ENCODE peak calls at places on chromosomes 16 and 17, in seven cellular contexts. J is spleen, E is transverse colon, L is body of pancreas, K is ovary, H is Peyer's patch, M is heart left ventricle. A is an unnamed sample.

GRCh38 chr16:30950516-30951073 is 1.7 kb downstream of the ORAI3 start:
- DNase-seq in J (no peak), E (no peak), L (no peak), K (no peak), H (no peak), M (no peak), A (no peak)

GRCh38 chr17:37483311-37484039 is 6.2 kb upstream of the DUSP14 start:
- DNase-seq in J (no peak), E (peak), L (no peak), K (no peak), H (no peak), M (peak), A (no peak)

GRCh38 chr17:47980516-47980915 is 9.6 kb downstream of the CDK5RAP3 start:
- DNase-seq in J (no peak), E (no peak), L (no peak), K (no peak), H (no peak), M (no peak), A (no peak)

GRCh38 chr16:67857547-67858233 is 10.2 kb upstream of the CENPT start:
- DNase-seq in J (no peak), E (peak), L (peak), K (no peak), H (peak), M (peak), A (no peak)

GRCh38 chr16:82783933-82784566 is 157.3 kb downstream of the CDH13 start:
- DNase-seq in J (no peak), E (peak), L (no peak), K (no peak), H (no peak), M (no peak), A (no peak)

GRCh38 chr17:50914510-50914849 is 48.3 kb upstream of the TOB1 start:
- DNase-seq in J (no peak), E (no peak), L (no peak), K (no peak), H (no peak), M (no peak), A (no peak)

GRCh38 chr16:88380619-88381018 is 2.1 kb upstream of the ZNF469 start:
- DNase-seq in J (no peak), E (no peak), L (no peak), K (peak), H (no peak), M (peak), A (no peak)

GRCh38 chr16:82011199-82011641 is at the start of gene SDR42E1:
- DNase-seq in J (peak), E (peak), L (peak), K (no peak), H (peak), M (no peak), A (peak)

GRCh38 chr16:88561485-88562369 is 8.5 kb upstream of the ZC3H18 start:
- DNase-seq in J (no peak), E (peak), L (peak), K (peak), H (peak), M (peak), A (no peak)

GRCh38 chr17:6713130-6713917 is at the start of gene SLC13A5:
- DNase-seq in J (no peak), E (no peak), L (peak), K (peak), H (no peak), M (no peak), A (no peak)

GRCh38 chr17:79188048-79188447 is 113.4 kb downstream of the ENGASE start:
- DNase-seq in J (no peak), E (no peak), L (peak), K (no peak), H (no peak), M (no peak), A (peak)

GRCh38 chr16:49427771-49428170 is 54.2 kb downstream of the C16orf78 start:
- DNase-seq in J (no peak), E (no peak), L (no peak), K (no peak), H (no peak), M (no peak), A (no peak)

GRCh38 chr17:45127583-45128300 is 4.6 kb downstream of the PLCD3 start:
- DNase-seq in J (no peak), E (peak), L (peak), K (peak), H (peak), M (peak), A (no peak)

GRCh38 chr17:17810374-17811248 is 26.2 kb downstream of the SREBF1 start:
- DNase-seq in J (no peak), E (no peak), L (no peak), K (peak), H (no peak), M (no peak), A (no peak)

GRCh38 chr16:76976756-76977155 is 214.2 kb upstream of the MON1B start:
- DNase-seq in J (no peak), E (no peak), L (no peak), K (no peak), H (no peak), M (no peak), A (no peak)

GRCh38 chr17:77330602-77331081 is 189.9 kb downstream of the SEC14L1 start:
- DNase-seq in J (peak), E (no peak), L (no peak), K (no peak), H (peak), M (no peak), A (no peak)

GRCh38 chr17:7263071-7263800 is 958 bp upstream of the CLDN7 start:
- DNase-seq in J (no peak), E (peak), L (peak), K (no peak), H (peak), M (peak), A (no peak)

GRCh38 chr17:79349506-79350400 is 261.1 kb downstream of the RBFOX3 start:
- DNase-seq in J (no peak), E (no peak), L (no peak), K (no peak), H (no peak), M (no peak), A (no peak)

GRCh38 chr16:77918792-77919707 is 103.3 kb upstream of the CLEC3A start:
- DNase-seq in J (no peak), E (no peak), L (peak), K (no peak), H (no peak), M (no peak), A (no peak)

GRCh38 chr17:18140648-18141047 is 32.1 kb downstream of the MYO15A start:
- DNase-seq in J (no peak), E (no peak), L (no peak), K (no peak), H (no peak), M (no peak), A (no peak)

GRCh38 chr16:67349172-67349571 is 22.6 kb downstream of the LRRC36 start:
- DNase-seq in J (no peak), E (no peak), L (no peak), K (no peak), H (no peak), M (no peak), A (no peak)

GRCh38 chr16:81645303-81645702 is 133.8 kb upstream of the PLCG2 start:
- DNase-seq in J (peak), E (peak), L (peak), K (no peak), H (no peak), M (peak), A (no peak)

GRCh38 chr16:49766280-49766679 is 89.6 kb downstream of the ZNF423 start:
- DNase-seq in J (no peak), E (no peak), L (no peak), K (peak), H (no peak), M (no peak), A (no peak)

GRCh38 chr16:1580956-1581355 is 30.9 kb downstream of the IFT140 start:
- DNase-seq in J (no peak), E (peak), L (no peak), K (no peak), H (no peak), M (no peak), A (no peak)

GRCh38 chr17:1649116-1649843 is 386 bp downstream of the RILP start:
- DNase-seq in J (peak), E (peak), L (peak), K (peak), H (peak), M (peak), A (peak)

GRCh38 chr17:58587713-58588117 is 73.3 kb upstream of the MTMR4 start:
- DNase-seq in J (peak), E (peak), L (peak), K (peak), H (peak), M (peak), A (peak)

GRCh38 chr17:29825604-29826003 is 104.4 kb downstream of the SSH2 start:
- DNase-seq in J (no peak), E (peak), L (peak), K (no peak), H (peak), M (no peak), A (no peak)

GRCh38 chr17:8954339-8954738 is 11.2 kb downstream of the PIK3R5 start:
- DNase-seq in J (peak), E (peak), L (peak), K (no peak), H (peak), M (peak), A (no peak)

GRCh38 chr17:75456417-75457046 is at the start of gene TMEM94:
- DNase-seq in J (peak), E (peak), L (peak), K (peak), H (peak), M (peak), A (peak)
- TF ChIP-seq POLR2A in J (no peak), E (peak), L (no peak), K (no peak), H (peak), M (peak), A (peak)

GRCh38 chr17:4999429-5000093 is 1.8 kb downstream of the KIF1C start:
- DNase-seq in J (no peak), E (no peak), L (no peak), K (no peak), H (no peak), M (no peak), A (no peak)

GRCh38 chr17:5002121-5002788 is 4.5 kb downstream of the KIF1C start:
- DNase-seq in J (no peak), E (no peak), L (no peak), K (no peak), H (no peak), M (no peak), A (no peak)

GRCh38 chr17:4998027-4998665 is 396 bp downstream of the KIF1C start:
- DNase-seq in J (peak), E (peak), L (peak), K (peak), H (peak), M (peak), A (no peak)

GRCh38 chr17:4998666-4999428 is 1.1 kb downstream of the KIF1C start:
- DNase-seq in J (no peak), E (peak), L (peak), K (peak), H (peak), M (peak), A (no peak)

DNA sequence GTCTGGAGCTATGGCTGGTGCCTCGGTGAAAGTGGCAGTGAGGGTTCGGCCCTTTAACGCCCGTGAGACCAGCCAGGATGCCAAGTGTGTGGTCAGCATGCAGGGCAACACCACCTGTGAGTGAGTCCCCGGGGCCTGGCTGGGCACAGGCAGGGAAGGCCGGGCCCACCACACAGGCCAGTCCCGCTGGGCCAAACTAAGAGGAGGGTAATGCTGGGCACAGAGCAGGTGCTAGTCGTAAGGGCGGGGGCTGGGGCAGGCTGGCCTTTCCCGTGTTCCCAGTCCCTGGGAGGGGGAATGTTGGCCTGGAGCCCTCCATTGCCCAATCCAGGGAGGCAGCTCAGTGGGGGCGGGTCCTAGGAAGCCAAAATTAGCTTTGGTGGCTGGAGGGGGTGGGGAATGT is 2.5 kb downstream of the KIF1C start:
- DNase-seq in J (no peak), E (peak), L (peak), K (peak), H (peak), M (peak), A (no peak)
- TF ChIP-seq POLR2A in J (no peak), E (no peak), L (no peak), K (no peak), H (no peak), M (peak), A (no peak)

DNA sequence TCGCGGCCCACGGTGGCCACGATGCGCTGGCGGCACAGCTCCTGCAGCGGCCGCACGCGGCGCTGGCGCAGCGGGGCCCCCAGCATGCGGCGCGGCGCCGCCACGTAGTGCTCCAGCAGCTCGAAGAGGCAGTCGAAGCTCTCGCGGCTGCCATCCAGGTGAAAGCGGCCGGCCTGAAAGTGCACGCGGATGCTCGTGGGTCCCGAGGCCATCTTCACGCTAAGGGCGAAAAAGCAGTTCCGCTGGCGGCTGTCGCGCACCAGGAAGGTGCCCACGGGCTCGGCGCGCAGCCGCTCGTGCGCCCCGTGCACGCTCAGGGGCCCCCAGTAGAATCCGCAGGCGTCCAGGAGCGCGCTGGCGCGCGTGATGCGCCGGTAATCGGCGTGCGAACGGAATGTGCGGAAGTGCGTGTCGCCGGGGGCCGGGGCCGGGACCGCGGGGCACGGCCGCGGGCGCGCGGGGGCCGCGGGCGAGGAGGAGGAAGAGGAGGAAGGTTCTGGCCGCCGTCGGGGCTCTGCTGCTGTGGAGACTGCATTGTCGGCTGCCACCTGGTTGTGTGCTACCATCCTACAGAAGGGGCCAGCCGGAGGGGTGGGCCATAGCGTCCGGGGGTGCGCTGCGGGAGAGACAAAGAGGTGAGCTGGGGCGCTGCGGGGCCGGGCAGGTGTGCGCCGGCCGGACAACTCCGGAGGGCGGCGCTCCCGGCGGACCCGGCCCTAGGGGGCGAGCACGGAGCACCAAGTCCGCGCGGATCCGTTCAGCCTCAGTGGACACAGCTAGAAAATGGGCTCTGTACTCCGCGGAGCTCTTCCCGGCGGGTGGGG is 879 bp downstream of the SOCS1 start:
- DNase-seq in J (no peak), E (peak), L (peak), K (peak), H (peak), M (peak), A (no peak)
- TF ChIP-seq POLR2A in J (no peak), E (no peak), L (no peak), K (no peak), H (no peak), M (no peak), A (no peak)

GRCh38 chr16:3216263-3216640 is 18.7 kb downstream of the ZNF200 start:
- DNase-seq in J (no peak), E (no peak), L (no peak), K (no peak), H (no peak), M (no peak), A (no peak)
- TF ChIP-seq POLR2A in J (no peak), E (no peak), L (no peak), K (no peak), H (no peak), M (no peak), A (no peak)

GRCh38 chr16:28166394-28167208 is 45.2 kb downstream of the XPO6 start:
- DNase-seq in J (no peak), E (no peak), L (no peak), K (no peak), H (no peak), M (no peak), A (no peak)
- TF ChIP-seq POLR2A in J (no peak), E (no peak), L (no peak), K (no peak), H (no peak), M (no peak), A (no peak)

GRCh38 chr17:40417609-40418427 is at the start of gene TOP2A:
- DNase-seq in J (peak), E (peak), L (peak), K (peak), H (peak), M (peak), A (peak)
- TF ChIP-seq POLR2A in J (no peak), E (no peak), L (no peak), K (no peak), H (no peak), M (no peak), A (peak)

GRCh38 chr16:71345031-71345430 is 13.5 kb upstream of the CALB2 start:
- DNase-seq in J (no peak), E (no peak), L (no peak), K (no peak), H (no peak), M (no peak), A (no peak)
- TF ChIP-seq POLR2A in J (no peak), E (no peak), L (no peak), K (no peak), H (no peak), M (no peak), A (no peak)

A was measured in GM12892.